ENCODE peak calls at places on chromosomes 16 and 17, in seven cellular contexts. R, O, J, H, Z, W and V are unnamed samples.

GRCh38 chr17:81534157-81535006 is 6.2 kb downstream of the FSCN2 start:
- DNase-seq in O (no peak), Z (no peak), R (no peak), H (no peak), W (no peak), J (no peak), V (no peak)

GRCh38 chr16:47460755-47461597 is at the start of the genes ITFG1 and PHKB:
- DNase-seq in R (peak), O (peak), H (peak), Z (peak), W (peak), J (peak), V (peak)

GRCh38 chr17:21814776-21815175 is 122.5 kb downstream of the KCNJ18 start:
- DNase-seq in Z (no peak), O (no peak), R (no peak), W (no peak), J (no peak), H (no peak), V (no peak)

GRCh38 chr17:59684967-59685366 is 22.3 kb downstream of the PTRH2 start:
- DNase-seq in O (no peak), H (no peak), R (no peak), J (no peak), W (no peak), Z (no peak), V (no peak)

GRCh38 chr17:78387982-78388941 is 9.8 kb downstream of the PGS1 start:
- DNase-seq in J (no peak), R (peak), O (no peak), Z (peak), H (no peak), W (no peak), V (no peak)

GRCh38 chr17:80219013-80219776 is 938 bp downstream of the SGSH start:
- DNase-seq in W (peak), Z (peak), J (no peak), R (peak), O (peak), H (no peak), V (peak)

GRCh38 chr17:10127819-10128375 is 70.5 kb downstream of the GAS7 start:
- DNase-seq in O (no peak), Z (peak), W (no peak), H (peak), J (no peak), R (peak), V (peak)

GRCh38 chr17:7396147-7396546 is 1.8 kb upstream of the PLSCR3 start:
- DNase-seq in H (no peak), W (no peak), Z (no peak), J (no peak), R (no peak), O (no peak), V (no peak)

GRCh38 chr16:50185005-50185505 is 31.9 kb downstream of the TENT4B start:
- DNase-seq in R (peak), Z (no peak), H (no peak), W (no peak), O (no peak), J (no peak), V (no peak)

GRCh38 chr17:7562208-7562605 is 488 bp downstream of the SENP3 start:
- DNase-seq in O (no peak), W (no peak), J (no peak), Z (no peak), R (no peak), H (no peak), V (no peak)

GRCh38 chr16:58931436-58931835 is 197.3 kb upstream of the GOT2 start:
- DNase-seq in O (no peak), W (no peak), R (no peak), J (no peak), Z (no peak), H (no peak), V (no peak)

GRCh38 chr16:49596119-49596518 is 222.5 kb downstream of the C16orf78 start:
- DNase-seq in Z (peak), O (peak), W (peak), J (no peak), H (no peak), R (peak), V (no peak)

GRCh38 chr16:72938426-72939164 is 109.3 kb downstream of the ZFHX3 start:
- DNase-seq in H (no peak), J (no peak), W (peak), R (peak), O (no peak), Z (peak), V (no peak)

GRCh38 chr17:13429201-13429600 is 172.5 kb downstream of the HS3ST3A1 start:
- DNase-seq in H (no peak), O (no peak), R (peak), Z (peak), J (no peak), W (peak), V (peak)

GRCh38 chr16:85982563-85982939 is 83.6 kb downstream of the IRF8 start:
- DNase-seq in O (no peak), J (no peak), R (no peak), Z (no peak), W (no peak), H (no peak), V (no peak)

GRCh38 chr16:72455743-72456659 is 284.0 kb upstream of the PMFBP1 start:
- DNase-seq in H (no peak), Z (no peak), W (no peak), R (no peak), O (no peak), J (no peak), V (no peak)

GRCh38 chr16:16028311-16028999 is 79.0 kb downstream of the ABCC1 start:
- DNase-seq in H (no peak), J (no peak), O (no peak), Z (no peak), W (no peak), R (no peak), V (no peak)

GRCh38 chr17:6471531-6472465 is 27.5 kb downstream of the PIMREG start:
- DNase-seq in R (peak), H (no peak), Z (peak), W (no peak), O (no peak), J (peak), V (peak)

GRCh38 chr16:3971706-3972105 is 91.2 kb upstream of the CREBBP start:
- DNase-seq in H (no peak), O (no peak), W (no peak), J (no peak), Z (no peak), R (peak), V (no peak)

GRCh38 chr17:65254166-65254565 is 117.0 kb downstream of the RGS9 start:
- DNase-seq in J (no peak), O (no peak), R (peak), Z (peak), W (no peak), H (no peak), V (no peak)

GRCh38 chr16:85800321-85800669 is 800 bp downstream of the COX4I1 start:
- DNase-seq in J (no peak), R (no peak), W (no peak), O (no peak), Z (no peak), H (no peak), V (no peak)

GRCh38 chr16:47072158-47072557 is 71.6 kb downstream of the NETO2 start:
- DNase-seq in J (no peak), O (no peak), W (no peak), R (no peak), Z (no peak), H (no peak), V (no peak)

GRCh38 chr17:19979917-19980770 is 2.5 kb upstream of the AKAP10 start:
- DNase-seq in R (no peak), H (no peak), Z (no peak), O (peak), W (no peak), J (no peak), V (no peak)

GRCh38 chr16:15509593-15510520 is 75.5 kb downstream of the BMERB1 start:
- DNase-seq in W (no peak), H (peak), Z (peak), O (no peak), J (no peak), R (peak), V (peak)

GRCh38 chr16:75231570-75231969 is 12.8 kb downstream of the CTRB1 start:
- DNase-seq in Z (no peak), J (no peak), W (no peak), O (no peak), H (no peak), R (no peak), V (no peak)

GRCh38 chr17:50550661-50551432 is 3.9 kb downstream of the SPATA20 start:
- DNase-seq in W (peak), H (peak), Z (peak), R (peak), O (peak), J (peak), V (peak)

GRCh38 chr17:42190491-42191180 is 3.7 kb downstream of the GHDC start:
- DNase-seq in J (no peak), H (no peak), R (no peak), W (no peak), O (peak), Z (no peak), V (no peak)

GRCh38 chr17:64095144-64095882 is 34.6 kb downstream of the ERN1 start:
- DNase-seq in H (peak), Z (no peak), O (peak), W (no peak), J (no peak), R (no peak), V (no peak)
- H3K4ac ChIP-seq in H (no peak), Z (no peak), O (no peak), W (no peak), J (no peak), R (no peak), V (no peak)

DNA sequence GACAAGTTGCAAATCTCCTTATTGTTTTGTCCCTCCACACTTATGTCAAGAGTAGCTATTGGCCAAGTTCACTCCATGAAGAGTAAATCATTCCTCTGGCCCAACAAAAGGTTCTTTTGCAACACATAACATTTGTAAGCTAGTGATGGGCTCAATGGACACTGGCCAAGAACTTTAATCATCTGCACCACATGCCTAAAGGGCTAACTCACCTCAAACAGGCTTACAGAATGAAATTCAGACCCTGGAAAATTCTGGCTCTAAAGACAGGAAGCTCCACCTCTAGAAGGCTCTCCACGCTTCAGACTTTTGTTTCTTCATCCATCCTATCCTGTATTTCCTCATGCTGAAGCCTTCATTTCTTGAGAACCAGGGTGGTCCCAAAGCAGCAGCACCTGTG is 10.9 kb upstream of the ANKFN1 start:
- DNase-seq in H (no peak), Z (peak), R (peak), J (no peak), W (no peak), O (no peak), V (no peak)
- H3K4ac ChIP-seq in H (no peak), Z (no peak), R (peak), J (no peak), W (no peak), O (no peak), V (no peak)

GRCh38 chr16:82767808-82768207 is 141.0 kb downstream of the CDH13 start:
- DNase-seq in J (no peak), O (no peak), Z (no peak), R (no peak), W (no peak), H (no peak), V (no peak)
- H3K4ac ChIP-seq in J (no peak), O (no peak), Z (no peak), R (no peak), W (no peak), H (no peak), V (no peak)

GRCh38 chr16:21164521-21165168 is 6.2 kb downstream of the LDAF1 start:
- DNase-seq in Z (no peak), H (no peak), W (no peak), O (no peak), R (no peak), J (no peak), V (no peak)
- H3K4ac ChIP-seq in Z (no peak), H (no peak), W (no peak), O (no peak), R (no peak), J (no peak), V (no peak)

GRCh38 chr16:719815-720506 is 985 bp upstream of the ANTKMT start:
- DNase-seq in H (no peak), Z (peak), R (no peak), J (no peak), W (no peak), O (no peak), V (no peak)

GRCh38 chr16:721765-722481 is 977 bp downstream of the ANTKMT start:
- DNase-seq in O (no peak), Z (no peak), J (no peak), H (no peak), R (no peak), W (no peak), V (no peak)

GRCh38 chr16:720507-720989 is 398 bp upstream of the ANTKMT start:
- DNase-seq in O (peak), H (no peak), Z (peak), W (no peak), J (no peak), R (peak), V (peak)

GRCh38 chr16:722835-723633 is 2.1 kb downstream of the ANTKMT start:
- DNase-seq in Z (no peak), H (no peak), W (no peak), J (no peak), O (no peak), R (no peak), V (no peak)

GRCh38 chr16:720990-721764 is at the start of gene ANTKMT:
- DNase-seq in J (peak), W (peak), R (peak), H (no peak), O (peak), Z (peak), V (peak)
- H3K4ac ChIP-seq in J (peak), W (peak), R (peak), H (peak), O (no peak), Z (peak), V (peak)

GRCh38 chr17:47741109-47741792 is 8.2 kb downstream of the TBX21 start:
- DNase-seq in J (no peak), H (no peak), W (no peak), R (no peak), Z (no peak), O (peak), V (no peak)
- H3K4ac ChIP-seq in J (no peak), H (no peak), W (no peak), R (no peak), Z (no peak), O (no peak), V (no peak)

GRCh38 chr16:61237804-61238485 is 798.3 kb downstream of the CDH8 start:
- DNase-seq in W (no peak), O (no peak), R (no peak), Z (no peak), J (no peak), H (no peak), V (peak)

GRCh38 chr16:61228371-61228770 is 807.9 kb downstream of the CDH8 start:
- DNase-seq in R (no peak), O (no peak), H (no peak), Z (no peak), W (no peak), J (no peak), V (no peak)

DNA sequence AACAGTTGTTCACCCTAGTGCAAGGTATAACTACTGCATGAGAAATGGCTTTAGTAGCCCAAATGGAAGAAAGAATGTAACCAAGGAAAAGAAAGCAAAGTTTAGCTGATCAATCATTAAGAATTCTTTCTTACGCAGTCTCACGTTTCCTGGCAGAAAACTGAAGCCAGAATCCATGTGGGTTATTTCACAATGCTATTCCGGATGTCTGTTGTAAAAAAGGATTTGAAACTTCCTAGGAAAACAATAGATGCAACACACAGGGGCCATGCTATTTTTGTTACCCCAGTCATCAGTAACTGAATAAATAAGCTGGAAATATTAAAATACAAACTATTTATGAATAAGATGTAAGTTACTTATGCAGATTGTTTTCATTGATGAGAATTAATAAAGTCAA is 802.5 kb downstream of the CDH8 start:
- DNase-seq in J (no peak), H (no peak), R (no peak), W (no peak), O (no peak), Z (no peak), V (no peak)
- H3K4ac ChIP-seq in J (no peak), H (no peak), R (no peak), W (no peak), O (no peak), Z (no peak), V (no peak)

DNA sequence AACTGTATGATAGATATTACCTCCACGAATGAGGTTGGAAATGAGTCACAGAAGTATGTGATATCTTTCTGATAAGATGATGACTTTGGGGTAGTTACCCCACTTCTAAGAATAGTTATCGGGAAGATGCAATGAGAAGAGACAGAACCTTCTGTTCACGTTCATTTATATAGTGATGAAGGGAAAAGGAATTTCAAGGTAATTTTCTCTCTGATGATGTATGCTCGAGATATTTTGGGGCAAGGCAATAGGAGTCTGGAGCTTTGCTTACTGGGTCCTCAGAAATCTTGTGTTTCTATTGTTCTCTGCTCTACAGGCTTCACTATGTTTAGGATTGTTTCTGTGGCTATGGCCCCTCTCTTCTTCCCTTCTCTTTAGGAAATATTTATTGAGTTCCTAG is 1389.6 kb downstream of the CDH8 start:
- DNase-seq in Z (no peak), R (no peak), H (no peak), J (no peak), O (no peak), W (no peak), V (no peak)
- H3K4ac ChIP-seq in Z (no peak), R (no peak), H (no peak), J (no peak), O (no peak), W (no peak), V (no peak)